ENCODE peak calls at places on chromosomes 16 and 17, in six cellular contexts. F, N, P, M, C and O are unnamed samples.

GRCh38 chr16:48907906-48908634 is 298.1 kb upstream of the N4BP1 start:
- DNase-seq in F (no peak), N (no peak), P (no peak), M (no peak), C (no peak), O (no peak)

GRCh38 chr17:50221500-50222480 is 20.4 kb upstream of the COL1A1 start:
- DNase-seq in F (no peak), N (no peak), P (peak; percentile 62), M (peak; percentile 78), C (peak; percentile 68), O (no peak)

GRCh38 chr17:52244689-52245088 is 86.2 kb upstream of the CA10 start:
- DNase-seq in F (no peak), N (no peak), P (no peak), M (no peak), C (no peak), O (no peak)

GRCh38 chr16:28984619-28985135 is at the start of gene LAT:
- DNase-seq in F (no peak), N (peak; percentile 67), P (no peak), M (no peak), C (no peak), O (no peak)

GRCh38 chr17:83058478-83059167 is 20.8 kb upstream of the METRNL start:
- DNase-seq in F (no peak), N (no peak), P (peak; percentile 0), M (no peak), C (peak; percentile 11), O (no peak)

GRCh38 chr16:9407206-9407758 is 315.8 kb downstream of the HAPSTR1 start:
- DNase-seq in F (no peak), N (no peak), P (no peak), M (no peak), C (no peak), O (no peak)

GRCh38 chr17:32496348-32497078 is 9.7 kb downstream of the CDK5R1 start:
- DNase-seq in F (no peak), N (no peak), P (no peak), M (peak; percentile 31), C (no peak), O (no peak)

GRCh38 chr16:82643136-82643535 is 16.4 kb downstream of the CDH13 start:
- DNase-seq in F (no peak), N (no peak), P (no peak), M (no peak), C (no peak), O (no peak)

GRCh38 chr17:63446218-63446980 is at the start of gene CYB561:
- DNase-seq in F (peak; percentile 59), N (peak; percentile 65), P (no peak), M (peak; percentile 79), C (peak; percentile 65), O (no peak)

GRCh38 chr17:14211778-14212177 is 24.9 kb downstream of the CDRT15 start:
- DNase-seq in F (no peak), N (no peak), P (no peak), M (no peak), C (no peak), O (no peak)

GRCh38 chr17:28811594-28812135 is 30.9 kb downstream of the FAM222B start:
- DNase-seq in F (no peak), N (no peak), P (no peak), M (peak; percentile 10), C (no peak), O (no peak)

GRCh38 chr17:35892091-35892637 is 12.0 kb upstream of the CCL5 start:
- DNase-seq in F (no peak), N (no peak), P (no peak), M (peak; percentile 81), C (no peak), O (no peak)

GRCh38 chr16:61014869-61015268 is 1021.4 kb downstream of the CDH8 start:
- DNase-seq in F (no peak), N (no peak), P (no peak), M (no peak), C (no peak), O (no peak)

GRCh38 chr16:84043486-84044107 is 1.0 kb upstream of the SLC38A8 start:
- DNase-seq in F (no peak), N (no peak), P (no peak), M (no peak), C (no peak), O (no peak)

GRCh38 chr16:80682435-80683070 is 121.8 kb downstream of the CDYL2 start:
- DNase-seq in F (no peak), N (no peak), P (no peak), M (peak; percentile 61), C (no peak), O (no peak)

GRCh38 chr17:74024871-74025531 is 178.5 kb upstream of the RPL38 start:
- DNase-seq in F (no peak), N (no peak), P (no peak), M (no peak), C (no peak), O (no peak)

GRCh38 chr16:71969353-71969752 is 30.8 kb downstream of the PKD1L3 start:
- DNase-seq in F (no peak), N (no peak), P (no peak), M (no peak), C (no peak), O (no peak)

GRCh38 chr16:66364117-66364958 is 2.2 kb upstream of the CDH5 start:
- DNase-seq in F (peak; percentile 79), N (no peak), P (no peak), M (peak; percentile 85), C (peak; percentile 70), O (no peak)

GRCh38 chr17:79933863-79934652 is 94.8 kb upstream of the CBX4 start:
- DNase-seq in F (no peak), N (peak; percentile 20), P (no peak), M (no peak), C (no peak), O (no peak)

GRCh38 chr17:13813347-13814240 is 211.9 kb upstream of the HS3ST3A1 start:
- DNase-seq in F (no peak), N (no peak), P (no peak), M (peak; percentile 15), C (no peak), O (no peak)

GRCh38 chr17:2123467-2124251 is 68.8 kb downstream of the HIC1 start:
- DNase-seq in F (peak; percentile 19), N (no peak), P (no peak), M (peak; percentile 48), C (no peak), O (no peak)

GRCh38 chr17:75289832-75290337 is 652 bp upstream of the SLC25A19 start:
- DNase-seq in F (peak; percentile 53), N (peak; percentile 78), P (no peak), M (peak; percentile 68), C (peak; percentile 66), O (no peak)

GRCh38 chr16:2701713-2702437 is 18.1 kb downstream of the PRSS27 start:
- DNase-seq in F (no peak), N (no peak), P (no peak), M (no peak), C (no peak), O (no peak)

GRCh38 chr16:3612510-3613466 is 1.4 kb upstream of the SLX4 start:
- DNase-seq in F (no peak), N (no peak), P (no peak), M (no peak), C (no peak), O (no peak)

GRCh38 chr16:660459-661183 is 7.3 kb upstream of the RHOT2 start:
- DNase-seq in F (peak; percentile 89), N (peak; percentile 86), P (no peak), M (peak; percentile 86), C (peak; percentile 91), O (no peak)

GRCh38 chr17:72719582-72720493 is 372.6 kb downstream of the SLC39A11 start:
- DNase-seq in F (no peak), N (peak; percentile 27), P (no peak), M (peak; percentile 72), C (no peak), O (no peak)

GRCh38 chr17:39244016-39244599 is 18.4 kb upstream of the STAC2 start:
- DNase-seq in F (no peak), N (peak; percentile 60), P (no peak), M (no peak), C (no peak), O (no peak)

DNA sequence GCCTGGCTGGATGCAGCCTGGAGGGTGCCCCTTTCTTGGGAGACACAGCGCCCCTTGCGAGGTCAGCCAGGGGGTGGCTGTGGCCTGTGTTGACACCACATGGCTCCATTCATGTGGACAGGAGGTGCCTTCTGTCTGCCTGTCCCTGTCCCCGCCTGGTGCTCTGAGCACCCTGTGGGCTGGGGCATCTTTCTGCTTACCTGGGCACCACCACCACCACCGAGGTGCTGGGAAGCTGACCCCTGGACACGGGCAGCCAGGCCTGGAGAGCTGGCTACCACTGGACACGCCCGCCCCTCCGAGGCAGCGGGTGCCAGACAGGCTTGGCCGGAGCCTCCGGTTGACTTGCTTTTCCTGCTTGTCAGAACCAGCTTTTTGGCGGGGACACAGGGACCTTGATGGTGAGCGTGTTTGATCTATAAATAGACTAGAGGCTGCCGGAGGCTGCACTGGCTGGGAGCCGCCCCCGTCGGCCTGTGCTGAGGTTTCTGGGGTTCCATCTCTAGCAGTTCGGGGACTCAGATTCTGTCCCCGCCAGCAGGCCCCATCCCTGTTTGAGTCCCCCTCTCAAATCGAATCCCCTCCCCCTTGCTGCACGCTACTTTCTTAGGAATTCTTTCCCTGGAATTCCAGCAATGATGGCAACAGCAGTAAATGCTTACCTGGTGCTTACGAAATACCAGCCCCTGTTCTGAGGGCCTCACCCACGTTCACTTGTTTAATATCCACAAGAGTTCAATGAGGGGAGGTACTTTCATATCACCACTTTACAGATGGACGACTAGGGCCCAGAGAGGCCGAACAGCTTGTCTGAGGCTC is 121.1 kb upstream of the GSE1 start:
- DNase-seq in F (peak; percentile 83), N (no peak), P (peak; percentile 77), M (no peak), C (peak; percentile 67), O (no peak)
- H3K4me3 ChIP-seq in F (no peak overlapping the region), N (no peak overlapping the region), P (no peak overlapping the region), M (no peak overlapping the region), C (no peak overlapping the region), O (no peak overlapping the region)

GRCh38 chr17:81295678-81296381 is 723 bp upstream of the SLC38A10 start:
- DNase-seq in F (no peak), N (peak; percentile 69), P (no peak), M (peak; percentile 35), C (peak; percentile 41), O (no peak)
- TF ChIP-seq CTCF in F (peak; percentile 33), N (peak; percentile 40), P (peak; percentile 27), M (peak; percentile 34), C (peak; percentile 30), O (peak; percentile 58)

GRCh38 chr17:55301521-55302406 is 37.0 kb downstream of the HLF start:
- DNase-seq in F (peak; percentile 54), N (no peak), P (no peak), M (peak; percentile 51), C (no peak), O (no peak)
- H3K4me1 ChIP-seq in F (no peaks in the 10 kb centered on the region), N (peaks cover 6% of the 10 kb centered on the region), P (peaks cover 22% of the 10 kb centered on the region), M (no peaks in the 10 kb centered on the region), C (no peaks in the 10 kb centered on the region), O (peaks cover 34% of the 10 kb centered on the region)

GRCh38 chr17:44795928-44796327 is 34.2 kb downstream of the GJC1 start:
- DNase-seq in F (no peak), N (no peak), P (no peak), M (no peak), C (no peak), O (no peak)

GRCh38 chr17:44794699-44795413 is 35.2 kb downstream of the GJC1 start:
- DNase-seq in F (peak; percentile 55), N (no peak), P (no peak), M (peak; percentile 64), C (no peak), O (no peak)

GRCh38 chr17:44796731-44797130 is 33.4 kb downstream of the GJC1 start:
- DNase-seq in F (no peak), N (no peak), P (no peak), M (no peak), C (no peak), O (no peak)

GRCh38 chr17:44793885-44794698 is 35.3 kb downstream of the ADAM11 start:
- DNase-seq in F (no peak), N (no peak), P (no peak), M (peak; percentile 25), C (no peak), O (no peak)

GRCh38 chr17:44795421-44795820 is 34.7 kb downstream of the GJC1 start:
- DNase-seq in F (no peak), N (no peak), P (no peak), M (no peak), C (no peak), O (no peak)
- H3K4me3 ChIP-seq in F (no peak overlapping the region), N (no peak overlapping the region), P (peak overlapping the region; percentile 64), M (no peak overlapping the region), C (no peak overlapping the region), O (no peak overlapping the region)